ENCODE peak calls at places on chromosomes 4 and X, in six cellular contexts. T is breast epithelium; B is CD4-positive, alpha-beta memory T cell; L is MV-4-11; K is HCT116; D is activated gamma-delta T cell treated with Interleukin-2 at 50 U/mL for 16 hours. U is an unnamed sample.

GRCh38 chr4:6322761-6323566 is 53.3 kb downstream of the WFS1 start:
- DNase-seq in B (no peak), L (no peak), D (no peak), K (no peak), T (no peak), U (no peak)

GRCh38 chr4:159026329-159026728 is 76.5 kb upstream of the RAPGEF2 start:
- DNase-seq in T (no peak), K (no peak), L (no peak), D (no peak), B (no peak), U (no peak)

GRCh38 chr4:80017125-80017854 is 55.7 kb downstream of the ANTXR2 start:
- DNase-seq in T (no peak), K (no peak), L (peak; percentile 87), D (no peak), B (peak; percentile 33), U (no peak)

GRCh38 chr4:140251566-140251965 is 97.6 kb upstream of the MAML3 start:
- DNase-seq in B (no peak), K (no peak), T (no peak), L (no peak), D (no peak), U (no peak)

GRCh38 chr4:98642991-98643426 is 15.4 kb downstream of the TSPAN5 start:
- DNase-seq in K (peak; percentile 68), L (no peak), B (no peak), T (no peak), D (no peak), U (no peak)

GRCh38 chr4:37188100-37188499 is 56.4 kb upstream of the NWD2 start:
- DNase-seq in T (no peak), K (peak; percentile 2), B (no peak), D (no peak), L (no peak), U (no peak)

GRCh38 chrX:9940397-9940796 is 26.8 kb upstream of the CLDN34 start:
- DNase-seq in K (no peak), T (no peak), D (no peak), L (peak; percentile 16), B (no peak), U (no peak)

GRCh38 chr4:185429660-185430059 is 3.9 kb upstream of the UFSP2 start:
- DNase-seq in B (peak; percentile 34), D (no peak), T (no peak), L (no peak), K (no peak), U (no peak)

GRCh38 chr4:84887824-84888223 is 78.7 kb downstream of the WDFY3 start:
- DNase-seq in T (no peak), L (no peak), B (no peak), D (no peak), K (no peak), U (no peak)

GRCh38 chr4:151955721-151956340 is 195.0 kb upstream of the GATB start:
- DNase-seq in T (no peak), B (no peak), D (no peak), K (no peak), L (no peak), U (no peak)

GRCh38 chrX:37905436-37906147 is 58.2 kb upstream of the DYNLT3 start:
- DNase-seq in L (no peak), K (no peak), T (no peak), B (no peak), D (no peak), U (no peak)

GRCh38 chr4:113584407-113585150 is 177.0 kb downstream of the CAMK2D start:
- DNase-seq in T (no peak), B (no peak), K (peak; percentile 63), D (no peak), L (no peak), U (no peak)

GRCh38 chr4:73434311-73434710 is 1.7 kb upstream of the AFP start:
- DNase-seq in T (no peak), L (peak; percentile 2), B (no peak), D (no peak), K (peak; percentile 4), U (no peak)

GRCh38 chrX:153972368-153973126 is at the start of gene TMEM187:
- DNase-seq in L (peak; percentile 81), T (peak; percentile 77), D (peak; percentile 87), B (peak; percentile 91), K (peak; percentile 76), U (peak; percentile 65)

GRCh38 chrX:76971393-76972376 is 475.5 kb upstream of the FGF16 start:
- DNase-seq in B (no peak), D (no peak), T (no peak), K (no peak), L (no peak), U (no peak)

GRCh38 chr4:10164877-10165283 is 48.3 kb upstream of the WDR1 start:
- DNase-seq in D (no peak), L (peak; percentile 13), K (peak; percentile 44), T (no peak), B (no peak), U (peak; percentile 38)

GRCh38 chrX:14777484-14777883 is 95.4 kb downstream of the FANCB start:
- DNase-seq in D (no peak), K (no peak), T (no peak), B (no peak), L (peak; percentile 1), U (no peak)

GRCh38 chr4:108902769-108903168 is 139.9 kb upstream of the ETNPPL start:
- DNase-seq in B (no peak), L (no peak), T (no peak), D (no peak), K (no peak), U (no peak)

GRCh38 chrX:40007136-40007535 is 90.6 kb downstream of the BCOR start:
- DNase-seq in K (no peak), D (no peak), B (no peak), T (no peak), L (no peak), U (no peak)

GRCh38 chrX:18654873-18655836 is 16.8 kb downstream of the RS1 start:
- DNase-seq in B (no peak), L (no peak), D (no peak), K (no peak), T (no peak), U (no peak)

GRCh38 chr4:73810191-73810590 is 26.3 kb upstream of the CXCL6 start:
- DNase-seq in T (no peak), L (no peak), K (no peak), D (no peak), B (no peak), U (no peak)

GRCh38 chr4:174357321-174357720 is 73.6 kb downstream of the CEP44 start:
- DNase-seq in L (peak; percentile 52), T (no peak), K (no peak), D (no peak), B (no peak), U (no peak)

GRCh38 chr4:46909078-46909477 is at the start of gene COX7B2:
- DNase-seq in T (no peak), B (no peak), L (no peak), D (no peak), K (no peak), U (no peak)

GRCh38 chrX:131830400-131831184 is 192.5 kb upstream of the STK26 start:
- DNase-seq in B (peak; percentile 76), L (peak; percentile 91), K (peak; percentile 85), T (no peak), D (peak; percentile 45), U (peak; percentile 22)

GRCh38 chr4:141036786-141037185 is 96.5 kb downstream of the RNF150 start:
- DNase-seq in T (no peak), D (no peak), K (no peak), B (no peak), L (no peak), U (no peak)

GRCh38 chr4:28357985-28358384 is 1497.3 kb downstream of the STIM2 start:
- DNase-seq in D (no peak), B (no peak), L (no peak), K (peak; percentile 7), T (no peak), U (no peak)

GRCh38 chrX:82676386-82676785 is 831.7 kb upstream of the POU3F4 start:
- DNase-seq in L (no peak), B (no peak), K (peak; percentile 15), T (no peak), D (no peak), U (no peak)

GRCh38 chr4:65046496-65047101 is 623.7 kb downstream of the EPHA5 start:
- DNase-seq in D (no peak), T (no peak), K (no peak), L (no peak), B (no peak), U (no peak)

GRCh38 chrX:38458071-38458470 is 103.3 kb upstream of the TSPAN7 start:
- DNase-seq in L (no peak), D (no peak), B (no peak), T (no peak), K (no peak), U (no peak)